ENCODE peak calls at places on chromosome 5, in five cellular contexts. H, A, X, O and B are unnamed samples.

GRCh38 chr5:132291026-132291425 is 3.2 kb upstream of the SLC22A4 start:
- DNase-seq in H (no peak), X (no peak), O (no peak), A (no peak), B (no peak)

GRCh38 chr5:33969572-33970452 is 14.7 kb downstream of the SLC45A2 start:
- DNase-seq in H (peak; percentile 47), A (no peak), O (peak; percentile 58), X (peak; percentile 6), B (peak; percentile 4)

GRCh38 chr5:139678751-139679750 is 30.9 kb downstream of the CXXC5 start:
- DNase-seq in A (no peak), H (no peak), X (no peak), O (no peak), B (no peak)

GRCh38 chr5:154753792-154754191 is 1.4 kb upstream of the LARP1 start:
- DNase-seq in A (peak; percentile 74), O (no peak), X (no peak), H (peak; percentile 53), B (no peak)

GRCh38 chr5:56481147-56481997 is 248.2 kb upstream of the ANKRD55 start:
- DNase-seq in X (no peak), O (peak; percentile 15), A (peak; percentile 73), H (peak; percentile 53), B (peak; percentile 12)

GRCh38 chr5:9726931-9727330 is 96.8 kb upstream of the TAS2R1 start:
- DNase-seq in X (no peak), H (no peak), O (no peak), A (no peak), B (no peak)

GRCh38 chr5:102223542-102224444 is 72.3 kb downstream of the SLCO4C1 start:
- DNase-seq in X (peak; percentile 41), O (no peak), A (no peak), H (peak; percentile 26), B (peak; percentile 54)

GRCh38 chr5:93600409-93601052 is 17.5 kb downstream of the NR2F1 start:
- DNase-seq in A (no peak), O (no peak), X (no peak), H (no peak), B (no peak)

GRCh38 chr5:159186319-159186718 is 23.0 kb downstream of the RNF145 start:
- DNase-seq in A (no peak), X (no peak), O (no peak), H (no peak), B (no peak)

GRCh38 chr5:137036630-137037029 is 462.5 kb downstream of the SPOCK1 start:
- DNase-seq in X (no peak), O (no peak), H (peak; percentile 49), A (no peak), B (no peak)

GRCh38 chr5:173509060-173509459 is 107.4 kb downstream of the BOD1 start:
- DNase-seq in O (no peak), X (no peak), A (no peak), H (no peak), B (no peak)

GRCh38 chr5:87541033-87541432 is 128.3 kb upstream of the CCNH start:
- DNase-seq in A (peak; percentile 56), H (peak; percentile 26), X (peak; percentile 34), O (no peak), B (peak; percentile 2)

GRCh38 chr5:24067208-24067607 is 559.8 kb downstream of the PRDM9 start:
- DNase-seq in O (no peak), X (no peak), H (no peak), A (no peak), B (no peak)

GRCh38 chr5:68656936-68657857 is 436.6 kb upstream of the SLC30A5 start:
- DNase-seq in O (no peak), A (no peak), H (no peak), X (no peak), B (no peak)

GRCh38 chr5:2071562-2071961 is 188.8 kb upstream of the IRX4 start:
- DNase-seq in H (no peak), X (no peak), A (no peak), O (no peak), B (no peak)

GRCh38 chr5:126182901-126183695 is 240.1 kb upstream of the GRAMD2B start:
- DNase-seq in A (no peak), O (no peak), H (no peak), X (no peak), B (no peak)

GRCh38 chr5:81782811-81783210 is 31.9 kb upstream of the SSBP2 start:
- DNase-seq in H (no peak), X (no peak), A (no peak), O (no peak), B (peak; percentile 47)

GRCh38 chr5:80077317-80077716 is 42.2 kb downstream of the THBS4 start:
- DNase-seq in O (no peak), H (no peak), X (no peak), A (no peak), B (peak; percentile 31)

GRCh38 chr5:78747703-78748359 is 99.3 kb upstream of the LHFPL2 start:
- DNase-seq in O (no peak), X (no peak), H (no peak), A (no peak), B (no peak)

GRCh38 chr5:60541980-60542379 is 158.0 kb downstream of the DEPDC1B start:
- DNase-seq in X (no peak), H (no peak), A (no peak), O (no peak), B (no peak)

GRCh38 chr5:135191084-135191826 is 157.2 kb upstream of the PITX1 start:
- DNase-seq in A (peak; percentile 83), O (peak; percentile 69), X (peak; percentile 57), H (peak; percentile 73), B (peak; percentile 78)
- TF ChIP-seq POLR2A in A (no peak), O (no peak), X (no peak), H (no peak), B (peak; percentile 25)

DNA sequence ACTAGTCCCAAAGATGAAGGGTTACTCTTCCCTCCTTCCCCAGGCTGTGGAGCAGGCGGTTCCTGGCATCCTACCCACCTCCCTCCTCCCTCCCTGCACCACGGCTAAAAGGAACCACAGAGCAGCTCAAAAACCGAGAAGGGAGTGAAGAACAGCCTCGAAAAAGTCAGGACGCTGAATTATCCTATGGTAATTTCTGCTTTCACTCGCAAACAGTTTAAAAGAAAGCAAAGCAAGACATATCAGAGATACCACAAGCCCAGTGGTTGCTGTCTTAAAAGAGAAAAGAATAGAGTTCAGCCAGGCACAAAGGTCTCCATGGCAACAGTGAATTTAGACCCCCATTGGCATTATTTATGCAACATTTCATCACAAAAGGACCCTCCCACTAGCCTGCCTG is 315.4 kb downstream of the CTNND2 start:
- DNase-seq in X (no peak), A (no peak), O (no peak), H (no peak), B (no peak)
- TF ChIP-seq POLR2A in X (no peak), A (no peak), O (no peak), H (no peak), B (no peak)

GRCh38 chr5:96934291-96934694 is 1.6 kb upstream of the LNPEP start:
- DNase-seq in O (no peak), A (no peak), H (no peak), X (no peak), B (peak; percentile 74)

GRCh38 chr5:96932026-96932425 is 3.9 kb upstream of the LNPEP start:
- DNase-seq in H (no peak), O (no peak), X (no peak), A (no peak), B (no peak)

GRCh38 chr5:96935556-96936430 is at the start of gene LNPEP:
- DNase-seq in H (peak; percentile 99), A (peak; percentile 99), O (peak; percentile 85), X (peak; percentile 94), B (peak; percentile 91)

GRCh38 chr5:96933764-96934163 is 2.1 kb upstream of the LNPEP start:
- DNase-seq in O (no peak), X (no peak), A (no peak), H (no peak), B (peak; percentile 53)

GRCh38 chr5:96934695-96935555 is 955 bp upstream of the LNPEP start:
- DNase-seq in X (peak; percentile 93), H (peak; percentile 94), A (peak; percentile 97), O (peak; percentile 67), B (peak; percentile 97)
- TF ChIP-seq POLR2A in X (peak; percentile 51), H (peak; percentile 95), A (peak; percentile 58), O (peak; percentile 76), B (peak; percentile 94)

GRCh38 chr5:142012186-142012785 is 541 bp downstream of the GNPDA1 start:
- DNase-seq in O (no peak), H (peak; percentile 52), A (peak; percentile 79), X (peak; percentile 48), B (peak; percentile 66)

GRCh38 chr5:142011572-142012185 is 1.1 kb downstream of the GNPDA1 start:
- DNase-seq in O (no peak), X (no peak), H (no peak), A (no peak), B (no peak)

GRCh38 chr5:142013734-142014495 is 1.1 kb upstream of the GNPDA1 start:
- DNase-seq in O (peak; percentile 44), H (peak; percentile 62), A (peak; percentile 84), X (no peak), B (peak; percentile 81)

GRCh38 chr5:142014911-142015584 is 2.2 kb upstream of the GNPDA1 start:
- DNase-seq in A (no peak), O (peak; percentile 39), X (peak; percentile 69), H (peak; percentile 83), B (peak; percentile 77)

GRCh38 chr5:142012792-142013388 is at the start of gene GNPDA1:
- DNase-seq in A (peak; percentile 91), X (peak; percentile 49), O (peak; percentile 92), H (peak; percentile 67), B (peak; percentile 87)
- TF ChIP-seq POLR2A in A (peak; percentile 69), X (peak; percentile 75), O (peak; percentile 76), H (peak; percentile 88), B (peak; percentile 85)

DNA sequence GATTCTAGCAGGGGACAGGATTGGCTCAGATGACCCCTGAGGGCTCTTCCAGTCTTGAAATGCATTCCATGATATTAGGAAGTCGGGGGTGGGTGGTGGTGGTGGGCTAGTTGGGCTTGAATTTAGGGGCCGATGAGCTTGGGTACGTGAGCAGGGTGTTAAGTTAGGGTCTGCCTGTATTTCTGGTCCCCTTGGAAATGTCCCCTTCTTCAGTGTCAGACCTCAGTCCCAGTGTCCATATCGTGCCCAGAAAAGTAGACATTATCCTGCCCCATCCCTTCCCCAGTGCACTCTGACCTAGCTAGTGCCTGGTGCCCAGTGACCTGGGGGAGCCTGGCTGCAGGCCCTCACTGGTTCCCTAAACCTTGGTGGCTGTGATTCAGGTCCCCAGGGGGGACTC is 2.9 kb upstream of the MYOZ3 start:
- DNase-seq in O (no peak), H (no peak), X (no peak), A (peak; percentile 19), B (no peak)
- TF ChIP-seq POLR2A in O (no peak), H (no peak), X (no peak), A (no peak), B (no peak)

DNA sequence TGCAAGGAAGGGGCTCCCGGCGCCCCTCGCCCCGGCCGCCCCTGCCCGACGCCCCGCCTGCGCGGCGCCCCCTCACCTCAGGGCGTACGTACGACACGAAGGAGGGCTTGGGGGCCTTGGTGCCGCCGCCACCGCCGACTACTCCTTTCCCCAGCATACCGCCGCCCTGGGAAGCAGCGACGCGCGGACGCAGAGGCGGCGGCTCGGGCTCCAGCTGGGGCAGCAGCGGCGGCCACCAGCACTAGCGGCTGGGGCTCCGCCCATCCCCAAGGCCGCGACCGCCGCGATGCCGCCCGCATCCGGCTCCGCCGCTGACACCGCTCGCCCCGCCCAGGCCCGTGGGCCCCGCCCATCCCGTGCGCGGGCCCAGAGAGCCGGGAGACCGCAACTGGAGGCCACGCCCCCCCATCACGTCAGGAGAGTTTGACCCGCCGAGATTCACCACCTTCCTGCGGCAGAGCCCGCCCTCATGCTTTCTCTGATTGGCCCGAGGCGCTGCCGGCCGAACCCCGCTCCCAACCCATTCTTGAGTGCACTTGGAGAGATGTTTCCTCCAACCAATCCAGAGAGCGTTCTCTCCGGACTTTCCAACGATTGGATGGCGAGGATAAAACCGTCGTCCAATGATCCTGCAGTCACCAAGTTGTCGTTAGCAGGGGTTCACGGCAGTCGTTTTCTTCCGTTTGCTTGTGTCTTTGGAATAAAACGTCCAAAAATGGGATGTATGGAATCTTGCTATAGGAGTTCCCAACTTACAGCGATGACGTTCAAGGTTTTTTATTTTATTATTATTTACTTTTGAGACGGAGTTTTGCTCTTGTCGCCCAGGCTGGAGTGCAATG is at the start of gene MTMR12:
- DNase-seq in X (peak; percentile 98), H (peak; percentile 100), A (peak; percentile 100), O (peak; percentile 99), B (peak; percentile 99)
- TF ChIP-seq POLR2A in X (peak; percentile 71), H (peak; percentile 60), A (peak; percentile 92), O (peak; percentile 96), B (peak; percentile 81)